ENCODE peak calls at places on chromosomes 11 and 22, in five cellular contexts. W is substantia nigra; Q is AG04450; R is fibroblast of lung; A is effector memory CD4-positive, alpha-beta T cell. C is an unnamed sample.

GRCh38 chr22:38754247-38755154 is 1.3 kb downstream of the SUN2 start:
- DNase-seq in W (no peak), A (no peak), R (peak; percentile 73), Q (peak; percentile 16), C (peak; percentile 51)

GRCh38 chr11:103862827-103863213 is 173.6 kb upstream of the DDI1 start:
- DNase-seq in Q (no peak), R (no peak), W (no peak), A (no peak), C (no peak)

GRCh38 chr11:62324738-62325556 is 12.3 kb upstream of the ASRGL1 start:
- DNase-seq in W (no peak), R (no peak), Q (no peak), A (peak; percentile 43), C (peak; percentile 55)

GRCh38 chr22:48829908-48830307 is 997.8 kb downstream of the BRD1 start:
- DNase-seq in R (no peak), A (no peak), W (no peak), Q (no peak), C (no peak)

GRCh38 chr22:20425821-20426615 is 11.6 kb downstream of the SCARF2 start:
- DNase-seq in A (no peak), W (no peak), Q (no peak), R (no peak), C (no peak)

GRCh38 chr22:40567106-40567505 is 69.4 kb downstream of the MRTFA start:
- DNase-seq in R (peak; percentile 81), W (no peak), Q (peak; percentile 6), A (no peak), C (no peak)

GRCh38 chr22:44531487-44531886 is 33.5 kb upstream of the RTL6 start:
- DNase-seq in Q (no peak), A (no peak), R (no peak), W (no peak), C (no peak)

GRCh38 chr11:134762248-134763029 is 350.4 kb upstream of the B3GAT1 start:
- DNase-seq in W (no peak), R (no peak), A (no peak), Q (no peak), C (no peak)

GRCh38 chr11:134533511-134533910 is 121.5 kb upstream of the B3GAT1 start:
- DNase-seq in R (no peak), Q (no peak), W (no peak), A (no peak), C (no peak)

GRCh38 chr11:8776209-8776608 is 93.6 kb downstream of the RPL27A start:
- DNase-seq in R (no peak), W (no peak), Q (no peak), A (no peak), C (no peak)

GRCh38 chr11:70068950-70069349 is 9.2 kb upstream of the ANO1 start:
- DNase-seq in R (no peak), Q (no peak), W (no peak), A (no peak), C (no peak)

GRCh38 chr22:43563571-43563970 is 151.8 kb downstream of the MPPED1 start:
- DNase-seq in W (no peak), A (no peak), Q (no peak), R (no peak), C (no peak)

GRCh38 chr11:46914910-46915309 is 3.4 kb downstream of the LRP4 start:
- DNase-seq in A (no peak), W (no peak), Q (no peak), R (no peak), C (no peak)

GRCh38 chr11:71108013-71108865 is 144.1 kb downstream of the SHANK2 start:
- DNase-seq in W (no peak), A (no peak), Q (no peak), R (no peak), C (no peak)

GRCh38 chr11:30919389-30920172 is 333.4 kb upstream of the MPPED2 start:
- DNase-seq in Q (no peak), A (no peak), W (no peak), R (peak; percentile 50), C (no peak)

GRCh38 chr22:17786435-17787158 is 12.3 kb upstream of the BID start:
- DNase-seq in Q (no peak), R (peak; percentile 25), W (no peak), A (no peak), C (no peak)

GRCh38 chr11:119789766-119790407 is 60.9 kb upstream of the NECTIN1 start:
- DNase-seq in A (no peak), Q (no peak), W (no peak), R (no peak), C (no peak)

GRCh38 chr11:47611240-47611863 is 17.1 kb upstream of the C1QTNF4 start:
- DNase-seq in W (no peak), A (no peak), Q (no peak), R (no peak), C (no peak)

GRCh38 chr22:23302171-23303002 is 122.1 kb downstream of the BCR start:
- DNase-seq in W (no peak), R (peak; percentile 30), Q (no peak), A (no peak), C (no peak)

GRCh38 chr11:47944555-47945128 is 35.7 kb upstream of the PTPRJ start:
- DNase-seq in Q (no peak), R (peak; percentile 50), W (no peak), A (no peak), C (no peak)

GRCh38 chr11:10413268-10413667 is 41.8 kb upstream of the AMPD3 start:
- DNase-seq in W (no peak), A (peak; percentile 2), Q (no peak), R (no peak), C (no peak)

GRCh38 chr22:50317178-50317577 is 9.6 kb downstream of the DENND6B start:
- DNase-seq in A (no peak), W (no peak), R (no peak), Q (no peak), C (no peak)

GRCh38 chr11:27187848-27188621 is 147.4 kb downstream of the BBOX1 start:
- DNase-seq in W (no peak), A (no peak), Q (no peak), R (no peak), C (no peak)

GRCh38 chr11:64605656-64606585 is 14.9 kb downstream of the SLC22A12 start:
- DNase-seq in W (no peak), R (no peak), Q (no peak), A (no peak), C (no peak)

GRCh38 chr11:1862588-1863351 is 9.9 kb downstream of the LSP1 start:
- DNase-seq in W (no peak), Q (no peak), R (peak; percentile 85), A (no peak), C (no peak)

GRCh38 chr11:26947379-26947844 is 46.5 kb upstream of the FIBIN start:
- DNase-seq in Q (peak; percentile 99), A (no peak), R (peak; percentile 100), W (no peak), C (no peak)

GRCh38 chr11:102287963-102288744 is 29.1 kb upstream of the BIRC3 start:
- DNase-seq in R (peak; percentile 70), W (no peak), A (peak; percentile 16), Q (peak; percentile 55), C (peak; percentile 73)

GRCh38 chr11:129589190-129589589 is 213.5 kb downstream of the BARX2 start:
- DNase-seq in Q (no peak), R (no peak), W (no peak), A (no peak), C (no peak)

GRCh38 chr11:36469881-36470802 is 39.9 kb downstream of the TRAF6 start:
- DNase-seq in W (no peak), R (peak; percentile 92), A (no peak), Q (no peak), C (no peak)

GRCh38 chr11:134682577-134682976 is 270.5 kb upstream of the B3GAT1 start:
- DNase-seq in R (no peak), W (no peak), Q (no peak), A (no peak), C (no peak)

GRCh38 chr22:21047035-21047661 is 1.4 kb downstream of the LRRC74B start:
- DNase-seq in W (no peak), Q (no peak), A (no peak), R (no peak), C (no peak)

GRCh38 chr11:118241191-118242098 is 10.7 kb downstream of the MPZL3 start:
- DNase-seq in Q (no peak), A (peak; percentile 50), R (peak; percentile 57), W (no peak), C (peak; percentile 75)

GRCh38 chr11:118245946-118246562 is 6.1 kb downstream of the MPZL3 start:
- DNase-seq in Q (no peak), R (no peak), A (no peak), W (no peak), C (no peak)

GRCh38 chr11:118239509-118239908 is 12.7 kb downstream of the MPZL3 start:
- DNase-seq in W (no peak), Q (no peak), A (no peak), R (no peak), C (no peak)

GRCh38 chr11:118243993-118244762 is 8.0 kb downstream of the MPZL3 start:
- DNase-seq in R (no peak), A (no peak), Q (no peak), W (no peak), C (no peak)

GRCh38 chr11:118243161-118243560 is 9.0 kb downstream of the MPZL3 start:
- DNase-seq in A (no peak), R (no peak), Q (no peak), W (no peak), C (no peak)
- H3K27ac ChIP-seq in A (no peak overlapping the region), R (no peak overlapping the region), Q (no peak overlapping the region), W (no peak overlapping the region), C (no peak overlapping the region)

GRCh38 chr11:35118906-35119305 is 20.1 kb upstream of the CD44 start:
- DNase-seq in R (no peak), W (no peak), Q (no peak), A (no peak), C (no peak)
- H3K27ac ChIP-seq in R (no peak overlapping the region), W (no peak overlapping the region), Q (no peak overlapping the region), A (no peak overlapping the region), C (no peak overlapping the region)

GRCh38 chr11:65609236-65609635 is 4.8 kb downstream of the MAP3K11 start:
- DNase-seq in Q (no peak), A (no peak), R (peak; percentile 17), W (no peak), C (no peak)
- H3K27ac ChIP-seq in Q (no peak overlapping the region), A (no peak overlapping the region), R (no peak overlapping the region), W (peak overlapping the region; percentile 100), C (peak overlapping the region; percentile 24)

GRCh38 chr11:75342966-75343870 is 8.2 kb downstream of the ARRB1 start:
- DNase-seq in R (no peak), W (no peak), Q (no peak), A (no peak), C (no peak)

GRCh38 chr11:75342231-75342918 is 9.1 kb downstream of the ARRB1 start:
- DNase-seq in W (no peak), R (no peak), A (no peak), Q (no peak), C (no peak)

GRCh38 chr11:75345455-75346224 is 5.8 kb downstream of the ARRB1 start:
- DNase-seq in W (no peak), R (no peak), A (no peak), Q (no peak), C (no peak)

GRCh38 chr11:75344761-75345454 is 6.6 kb downstream of the ARRB1 start:
- DNase-seq in Q (no peak), A (no peak), R (no peak), W (no peak), C (no peak)

DNA sequence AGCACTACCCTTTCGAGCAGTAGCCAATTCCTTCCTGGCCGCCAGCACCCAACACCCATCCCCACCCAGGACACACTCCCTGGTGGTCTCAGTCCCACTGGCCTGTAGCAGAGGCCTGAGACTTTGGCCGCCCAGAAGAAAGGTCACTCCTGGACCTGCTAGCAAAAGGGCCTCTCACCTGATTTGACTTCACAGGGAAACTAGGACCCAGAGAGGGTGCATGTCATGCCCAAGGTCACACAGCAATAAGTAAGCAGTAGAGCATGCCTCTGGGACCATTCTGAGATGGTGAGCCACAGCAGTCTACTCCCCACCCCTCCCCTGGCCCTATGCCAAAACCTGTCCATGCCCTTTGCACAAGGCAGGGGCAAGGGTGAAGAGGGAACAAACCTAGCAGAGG is 7.3 kb downstream of the ARRB1 start:
- DNase-seq in Q (no peak), R (no peak), A (no peak), W (no peak), C (no peak)
- H3K27ac ChIP-seq in Q (no peak overlapping the region), R (no peak overlapping the region), A (peak overlapping the region; percentile 19), W (peak overlapping the region; percentile 66), C (peak overlapping the region; percentile 56)

C was measured in naive thymus-derived CD4-positive, alpha-beta T cell.